ENCODE peak calls at places on chromosomes 5 and 9, in ten cellular contexts. G is fibroblast of lung, S is right atrium auricular region, W is astrocyte, J is BE2C, V is cardiac muscle cell, B is tibial artery, E is ovary, Q is mesendoderm, A is H1. K is an unnamed sample. For H3K27me3 and H3K4me1, the result is how much of the 10 kb centered on the place peaks cover.

GRCh38 chr5:72268753-72269410 is 51.2 kb downstream of the MRPS27 start:
- DNase-seq in G (peak), S (no peak), W (no peak), J (peak), V (peak), B (no peak), E (no peak), Q (peak), A (peak), K (peak)

GRCh38 chr5:160787247-160787646 is 64.8 kb downstream of the ATP10B start:
- DNase-seq in G (no peak), S (no peak), W (no peak), J (peak), V (peak), B (no peak), E (no peak), Q (peak), A (peak), K (no peak)

GRCh38 chr9:102841376-102841775 is 153.8 kb upstream of the CYLC2 start:
- DNase-seq in G (no peak), S (no peak), W (no peak), J (no peak), V (no peak), B (no peak), E (no peak), Q (no peak), A (no peak), K (no peak)

GRCh38 chr5:158601118-158601517 is 498.6 kb downstream of the EBF1 start:
- DNase-seq in G (no peak), S (no peak), W (no peak), J (no peak), V (no peak), B (no peak), E (no peak), Q (no peak), A (no peak), K (no peak)

GRCh38 chr9:114757395-114757794 is 48.4 kb downstream of the TNFSF15 start:
- DNase-seq in G (no peak), S (no peak), W (peak), J (no peak), V (no peak), B (no peak), E (no peak), Q (no peak), A (no peak), K (no peak)

GRCh38 chr5:77546-77945 is 14.4 kb upstream of the PLEKHG4B start:
- DNase-seq in G (no peak), S (no peak), W (no peak), J (no peak), V (no peak), B (no peak), E (no peak), Q (no peak), A (no peak), K (no peak)

GRCh38 chr9:29440449-29440848 is 1867.2 kb upstream of the C9orf72 start:
- DNase-seq in G (no peak), S (no peak), W (no peak), J (no peak), V (no peak), B (no peak), E (no peak), Q (peak), A (no peak), K (no peak)

GRCh38 chr5:65142511-65143011 is 339.2 kb downstream of the ADAMTS6 start:
- DNase-seq in G (peak), S (no peak), W (peak), J (no peak), V (no peak), B (no peak), E (no peak), Q (peak), A (peak), K (no peak)

GRCh38 chr5:137843676-137844284 is 23.9 kb upstream of the MYOT start:
- DNase-seq in G (no peak), S (no peak), W (no peak), J (no peak), V (no peak), B (no peak), E (no peak), Q (no peak), A (no peak), K (no peak)

GRCh38 chr9:4422495-4422894 is 67.8 kb upstream of the SLC1A1 start:
- DNase-seq in G (no peak), S (no peak), W (no peak), J (no peak), V (no peak), B (no peak), E (no peak), Q (peak), A (no peak), K (no peak)

GRCh38 chr5:136516617-136517016 is 151.3 kb upstream of the TRPC7 start:
- DNase-seq in G (no peak), S (no peak), W (no peak), J (no peak), V (no peak), B (no peak), E (no peak), Q (peak), A (no peak), K (no peak)

GRCh38 chr9:88197016-88197415 is 58.7 kb upstream of the SPATA31C2 start:
- DNase-seq in G (peak), S (no peak), W (peak), J (no peak), V (no peak), B (no peak), E (no peak), Q (no peak), A (no peak), K (no peak)

GRCh38 chr5:30959238-30959637 is 234.2 kb upstream of the CDH6 start:
- DNase-seq in G (no peak), S (no peak), W (no peak), J (no peak), V (no peak), B (no peak), E (no peak), Q (peak), A (no peak), K (peak)

GRCh38 chr5:175321927-175322532 is 122.0 kb downstream of the DRD1 start:
- DNase-seq in G (peak), S (no peak), W (peak), J (no peak), V (peak), B (no peak), E (no peak), Q (peak), A (peak), K (peak)

GRCh38 chr5:137184734-137185133 is 314.4 kb downstream of the SPOCK1 start:
- DNase-seq in G (no peak), S (no peak), W (no peak), J (no peak), V (no peak), B (no peak), E (no peak), Q (no peak), A (no peak), K (no peak)

GRCh38 chr9:20551236-20551635 is 71.1 kb downstream of the MLLT3 start:
- DNase-seq in G (no peak), S (no peak), W (no peak), J (no peak), V (no peak), B (no peak), E (no peak), Q (peak), A (no peak), K (no peak)

GRCh38 chr9:35606138-35606504 is 1.1 kb downstream of the TESK1 start:
- DNase-seq in G (no peak), S (no peak), W (no peak), J (no peak), V (no peak), B (no peak), E (no peak), Q (no peak), A (no peak), K (peak)

GRCh38 chr9:123354806-123355508 is 1.0 kb upstream of the CRB2 start:
- DNase-seq in G (no peak), S (no peak), W (no peak), J (no peak), V (no peak), B (no peak), E (no peak), Q (peak), A (no peak), K (no peak)

GRCh38 chr5:106454651-106455415 is 1215.9 kb downstream of the EFNA5 start:
- DNase-seq in G (peak), S (no peak), W (peak), J (peak), V (peak), B (no peak), E (no peak), Q (peak), A (peak), K (peak)

GRCh38 chr9:93270976-93271375 is 87.0 kb downstream of the WNK2 start:
- DNase-seq in G (no peak), S (no peak), W (no peak), J (no peak), V (no peak), B (no peak), E (no peak), Q (no peak), A (no peak), K (no peak)

GRCh38 chr5:1897816-1898450 is 15.2 kb upstream of the IRX4 start:
- DNase-seq in G (no peak), S (no peak), W (no peak), J (peak), V (no peak), B (no peak), E (no peak), Q (no peak), A (no peak), K (no peak)

GRCh38 chr9:106019017-106019692 is 324.8 kb downstream of the TMEM38B start:
- DNase-seq in G (no peak), S (no peak), W (no peak), J (no peak), V (peak), B (no peak), E (peak), Q (no peak), A (no peak), K (peak)
- H3K4me3 ChIP-seq in G (no peak), S (no peak), W (no peak), J (no peak), V (no peak), B (no peak), E (no peak), Q (no peak), A (no peak), K (peak)

GRCh38 chr5:74324556-74324955 is 316.0 kb downstream of the ENC1 start:
- DNase-seq in G (no peak), S (no peak), W (no peak), J (no peak), V (no peak), B (no peak), E (no peak), Q (no peak), A (no peak), K (no peak)

GRCh38 chr5:74325866-74326265 is 314.7 kb downstream of the ENC1 start:
- DNase-seq in G (no peak), S (no peak), W (peak), J (no peak), V (no peak), B (no peak), E (no peak), Q (no peak), A (no peak), K (no peak)

GRCh38 chr5:74328221-74328630 is 312.3 kb downstream of the ENC1 start:
- DNase-seq in G (no peak), S (no peak), W (no peak), J (no peak), V (no peak), B (no peak), E (no peak), Q (no peak), A (no peak), K (no peak)

GRCh38 chr5:74327339-74327685 is 313.2 kb downstream of the ENC1 start:
- DNase-seq in G (no peak), S (no peak), W (no peak), J (no peak), V (no peak), B (no peak), E (no peak), Q (no peak), A (no peak), K (no peak)

GRCh38 chr5:74326571-74327338 is 313.8 kb downstream of the ENC1 start:
- DNase-seq in G (peak), S (no peak), W (peak), J (no peak), V (peak), B (no peak), E (no peak), Q (peak), A (no peak), K (no peak)
- H3K27me3 ChIP-seq in G (under half), S (under half), W (under half), J (under half), V (under half), B (under half), E (under half), Q (under half), A (under half), K (under half)

GRCh38 chr9:100465270-100465669 is 7.7 kb upstream of the TMEFF1 start:
- DNase-seq in G (no peak), S (no peak), W (no peak), J (no peak), V (no peak), B (no peak), E (no peak), Q (no peak), A (no peak), K (no peak)
- H3K4me1 ChIP-seq in G (under half), S (under half), W (under half), J (under half), V (under half), B (under half), E (under half), Q (under half), A (under half), K (under half)

GRCh38 chr5:34700078-34700452 is 43.9 kb downstream of the RAI14 start:
- DNase-seq in G (no peak), S (no peak), W (no peak), J (no peak), V (no peak), B (no peak), E (no peak), Q (no peak), A (no peak), K (no peak)

GRCh38 chr5:34697308-34698108 is 41.4 kb downstream of the RAI14 start:
- DNase-seq in G (no peak), S (no peak), W (no peak), J (no peak), V (no peak), B (no peak), E (no peak), Q (no peak), A (no peak), K (no peak)

GRCh38 chr5:34698754-34699153 is 42.6 kb downstream of the RAI14 start:
- DNase-seq in G (no peak), S (no peak), W (no peak), J (no peak), V (no peak), B (no peak), E (no peak), Q (no peak), A (no peak), K (no peak)

GRCh38 chr5:34698109-34698419 is 41.9 kb downstream of the RAI14 start:
- DNase-seq in G (no peak), S (no peak), W (no peak), J (no peak), V (no peak), B (no peak), E (no peak), Q (no peak), A (no peak), K (no peak)

GRCh38 chr5:34699155-34700077 is 43.3 kb downstream of the RAI14 start:
- DNase-seq in G (no peak), S (no peak), W (no peak), J (no peak), V (peak), B (no peak), E (no peak), Q (peak), A (no peak), K (no peak)
- H3K4me3 ChIP-seq in G (no peak), S (no peak), W (no peak), J (no peak), V (no peak), B (no peak), E (no peak), Q (no peak), A (no peak), K (no peak)

GRCh38 chr5:81395262-81395661 is 1.3 kb upstream of the ACOT12 start:
- DNase-seq in G (no peak), S (no peak), W (no peak), J (no peak), V (peak), B (no peak), E (no peak), Q (no peak), A (no peak), K (no peak)

GRCh38 chr5:81393783-81394718 is at the start of gene ACOT12:
- DNase-seq in G (peak), S (no peak), W (peak), J (peak), V (peak), B (no peak), E (no peak), Q (peak), A (no peak), K (peak)

GRCh38 chr5:81389015-81389414 is 4.9 kb downstream of the ACOT12 start:
- DNase-seq in G (no peak), S (no peak), W (no peak), J (no peak), V (no peak), B (no peak), E (no peak), Q (peak), A (no peak), K (no peak)

GRCh38 chr5:81397169-81397568 is 3.2 kb upstream of the ACOT12 start:
- DNase-seq in G (peak), S (no peak), W (peak), J (peak), V (no peak), B (no peak), E (no peak), Q (no peak), A (no peak), K (no peak)

GRCh38 chr5:81393430-81393782 is 528 bp downstream of the ACOT12 start:
- DNase-seq in G (no peak), S (no peak), W (no peak), J (no peak), V (no peak), B (no peak), E (no peak), Q (peak), A (no peak), K (no peak)
- H3K27me3 ChIP-seq in G (under half), S (under half), W (under half), J (under half), V (under half), B (under half), E (under half), Q (under half), A (under half), K (under half)

GRCh38 chr5:170301149-170301548 is 3.6 kb upstream of the LCP2 start:
- DNase-seq in G (no peak), S (no peak), W (no peak), J (no peak), V (no peak), B (no peak), E (no peak), Q (no peak), A (no peak), K (no peak)
- H3K4me1 ChIP-seq in G (under half), S (under half), W (under half), J (under half), V (under half), B (under half), E (under half), Q (under half), A (under half), K (under half)

DNA sequence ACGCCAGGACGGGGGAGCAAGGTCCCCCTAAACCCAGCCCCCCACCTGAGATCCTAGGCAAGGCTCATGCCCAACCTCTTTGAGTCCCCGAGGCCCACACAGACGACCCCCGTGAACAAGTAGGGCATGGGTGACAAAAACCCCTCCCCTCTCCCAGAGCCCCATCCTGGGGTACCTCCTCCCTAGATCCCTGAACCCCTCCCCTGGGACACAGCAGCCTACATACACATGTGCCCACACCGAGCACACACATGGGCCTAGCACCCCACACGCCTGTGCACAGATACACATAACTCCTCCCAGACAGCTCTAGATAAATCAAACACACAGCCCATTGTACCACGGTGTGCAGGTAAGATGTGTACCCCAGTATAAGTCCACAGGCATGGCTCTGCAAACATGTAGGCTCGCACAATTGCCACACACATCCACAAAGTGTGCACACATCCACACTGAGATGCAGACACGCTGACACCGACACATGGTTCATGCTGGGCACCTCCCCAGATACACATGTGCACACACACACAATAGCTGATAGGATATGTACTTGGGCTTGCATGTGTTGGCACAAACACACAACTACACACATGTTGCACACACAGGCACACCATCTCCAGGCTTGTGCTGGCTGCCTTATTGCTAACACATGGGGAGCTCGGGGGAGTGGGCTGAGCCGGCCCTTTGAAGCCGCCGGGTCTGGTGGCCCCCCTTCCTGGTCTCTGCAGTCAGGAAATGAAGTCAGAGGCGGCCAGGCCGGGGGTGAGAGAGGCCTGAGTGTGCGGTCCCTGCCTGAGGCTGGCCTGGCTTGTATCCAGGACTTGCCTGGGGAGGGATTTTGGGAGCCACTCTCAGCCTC is 30.3 kb downstream of the GOLGA2 start:
- DNase-seq in G (peak), S (no peak), W (peak), J (peak), V (no peak), B (no peak), E (peak), Q (peak), A (no peak), K (no peak)
- H3K4me3 ChIP-seq in G (no peak), S (peak), W (no peak), J (peak), V (no peak), B (no peak), E (no peak), Q (no peak), A (no peak), K (no peak)

DNA sequence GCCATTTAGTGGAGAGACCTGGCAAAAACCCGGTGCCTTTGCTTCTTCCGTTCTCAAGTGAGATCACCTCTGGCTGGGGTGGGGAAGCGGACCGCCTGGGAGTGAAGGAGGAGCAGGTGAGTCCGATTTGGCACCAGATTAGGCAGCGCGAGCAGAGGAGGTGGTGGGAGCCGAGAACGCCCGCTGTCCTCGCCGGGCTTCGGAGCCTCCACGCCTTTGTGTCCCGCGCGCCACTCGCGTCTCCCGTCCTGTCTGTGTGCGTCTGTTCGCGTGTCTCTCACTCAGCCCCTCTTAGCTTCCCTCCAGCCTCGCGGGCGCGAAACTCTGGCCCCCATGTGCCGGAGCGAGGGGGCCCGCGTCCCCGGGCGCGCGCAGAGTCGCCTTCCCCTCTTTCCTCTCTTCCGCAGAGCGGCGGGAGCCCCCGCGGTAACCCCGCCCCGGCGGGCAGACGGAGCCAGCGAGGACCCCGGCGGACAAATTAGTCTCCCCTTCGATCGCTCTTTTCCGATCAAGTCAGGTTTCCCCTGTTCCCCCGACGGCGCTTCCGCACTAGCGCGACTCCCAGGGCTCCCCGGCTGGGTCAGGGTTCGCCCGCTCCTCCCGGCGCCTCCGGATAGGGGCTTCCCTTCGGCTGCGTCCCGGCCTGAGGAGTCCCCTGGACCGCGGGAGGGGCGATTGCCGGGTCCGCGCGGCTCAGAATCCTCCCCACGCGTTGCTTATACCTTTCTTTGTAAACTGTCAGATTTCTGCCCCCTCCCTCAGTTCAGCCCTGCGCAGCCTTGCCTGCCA is 7.1 kb downstream of the POU4F3 start:
- DNase-seq in G (no peak), S (no peak), W (no peak), J (no peak), V (no peak), B (no peak), E (no peak), Q (peak), A (no peak), K (no peak)
- H3K27me3 ChIP-seq in G (under half), S (under half), W (half or more), J (half or more), V (half or more), B (half or more), E (under half), Q (half or more), A (half or more), K (half or more)

GRCh38 chr5:74476197-74477081 is 164.1 kb downstream of the ENC1 start:
- DNase-seq in G (no peak), S (no peak), W (no peak), J (no peak), V (no peak), B (no peak), E (no peak), Q (no peak), A (no peak), K (no peak)
- H3K4me1 ChIP-seq in G (under half), S (under half), W (under half), J (under half), V (under half), B (under half), E (under half), Q (under half), A (under half), K (under half)

DNA sequence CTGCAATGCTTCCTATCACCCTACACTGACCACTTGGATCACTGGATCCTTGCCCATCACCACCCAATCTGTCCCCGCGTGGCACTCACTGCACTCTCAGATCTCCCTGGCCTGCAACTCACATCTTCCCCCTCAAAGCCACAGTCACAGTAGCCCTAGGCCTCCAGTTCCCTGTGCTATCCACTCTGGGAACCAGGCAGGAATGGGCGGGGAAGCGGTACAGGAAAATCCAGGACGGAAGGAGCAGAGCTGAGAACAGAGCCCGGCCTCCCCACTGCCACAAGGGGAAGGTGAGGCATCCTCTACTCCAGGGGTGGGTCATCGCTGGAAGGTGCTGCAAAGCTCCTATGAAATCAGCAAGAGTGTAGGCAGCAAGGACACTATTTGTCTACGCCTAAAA is 102.6 kb downstream of the ESM1 start:
- DNase-seq in G (no peak), S (no peak), W (no peak), J (no peak), V (no peak), B (no peak), E (peak), Q (no peak), A (no peak), K (no peak)
- H3K4me3 ChIP-seq in G (no peak), S (no peak), W (no peak), J (no peak), V (no peak), B (peak), E (peak), Q (no peak), A (no peak), K (no peak)